ENCODE peak calls at places on chromosomes 13 and 19, in six cellular contexts. One of them, this sample, is unnamed.

GRCh38 chr13:42626461-42626860 is 52.5 kb downstream of the TNFSF11 start:
- DNase-seq in mesendoderm: no peak
- DNase-seq in neuronal stem cell: no peak
- DNase-seq in IMR-90: no peak
- DNase-seq in H9: no peak
- DNase-seq in H1: no peak
- DNase-seq in this sample: no peak

GRCh38 chr19:10854350-10855089 is 6.3 kb downstream of the C19orf38 start:
- DNase-seq in mesendoderm: no peak
- DNase-seq in H1: no peak
- DNase-seq in neuronal stem cell: no peak
- DNase-seq in IMR-90: no peak
- DNase-seq in H9: no peak
- DNase-seq in this sample: no peak

GRCh38 chr13:113455384-113455783 is 2.1 kb upstream of the ADPRHL1 start:
- DNase-seq in IMR-90: no peak
- DNase-seq in H1: no peak
- DNase-seq in neuronal stem cell: no peak
- DNase-seq in mesendoderm: no peak
- DNase-seq in H9: no peak
- DNase-seq in this sample: no peak

GRCh38 chr13:20553309-20553708 is 13.6 kb upstream of the IFT88 start:
- DNase-seq in IMR-90: no peak
- DNase-seq in neuronal stem cell: no peak
- DNase-seq in H9: no peak
- DNase-seq in mesendoderm: no peak
- DNase-seq in H1: no peak
- DNase-seq in this sample: no peak

GRCh38 chr13:41610426-41610825 is 153.1 kb downstream of the RGCC start:
- DNase-seq in IMR-90: peak; percentile 97
- DNase-seq in H1: no peak
- DNase-seq in neuronal stem cell: no peak
- DNase-seq in mesendoderm: no peak
- DNase-seq in H9: no peak
- DNase-seq in this sample: no peak

GRCh38 chr13:51767100-51767499 is 36.9 kb downstream of the DHRS12 start:
- DNase-seq in IMR-90: no peak
- DNase-seq in mesendoderm: peak; percentile 62
- DNase-seq in H1: no peak
- DNase-seq in H9: peak; percentile 65
- DNase-seq in neuronal stem cell: no peak
- DNase-seq in this sample: no peak

GRCh38 chr13:72788831-72789230 is 6.9 kb downstream of the PIBF1 start:
- DNase-seq in mesendoderm: no peak
- DNase-seq in H9: no peak
- DNase-seq in H1: no peak
- DNase-seq in IMR-90: no peak
- DNase-seq in neuronal stem cell: no peak
- DNase-seq in this sample: no peak

GRCh38 chr13:41200126-41200525 is 5.8 kb upstream of the KBTBD7 start:
- DNase-seq in H1: no peak
- DNase-seq in IMR-90: no peak
- DNase-seq in mesendoderm: no peak
- DNase-seq in H9: no peak
- DNase-seq in neuronal stem cell: no peak
- DNase-seq in this sample: no peak

GRCh38 chr13:27919934-27920676 is at the start of gene PDX1:
- DNase-seq in H9: peak; percentile 80
- DNase-seq in mesendoderm: peak; percentile 71
- DNase-seq in H1: peak; percentile 81
- DNase-seq in neuronal stem cell: peak; percentile 48
- DNase-seq in IMR-90: no peak
- DNase-seq in this sample: no peak

GRCh38 chr19:34066007-34066656 is 106.2 kb upstream of the LSM14A start:
- DNase-seq in H9: no peak
- DNase-seq in neuronal stem cell: no peak
- DNase-seq in IMR-90: no peak
- DNase-seq in H1: no peak
- DNase-seq in mesendoderm: no peak
- DNase-seq in this sample: no peak

GRCh38 chr19:42306646-42307045 is 4.2 kb upstream of the PAFAH1B3 start:
- DNase-seq in IMR-90: no peak
- DNase-seq in mesendoderm: peak; percentile 46
- DNase-seq in H9: peak; percentile 70
- DNase-seq in H1: peak; percentile 59
- DNase-seq in neuronal stem cell: no peak
- DNase-seq in this sample: no peak

GRCh38 chr19:10517760-10518443 is 655 bp upstream of the S1PR5 start:
- DNase-seq in IMR-90: peak; percentile 15
- DNase-seq in neuronal stem cell: no peak
- DNase-seq in H9: peak; percentile 77
- DNase-seq in mesendoderm: peak; percentile 71
- DNase-seq in H1: peak; percentile 87
- DNase-seq in this sample: peak; percentile 80

GRCh38 chr13:73608731-73609485 is 525.3 kb downstream of the KLF12 start:
- DNase-seq in IMR-90: no peak
- DNase-seq in H1: no peak
- DNase-seq in mesendoderm: no peak
- DNase-seq in neuronal stem cell: no peak
- DNase-seq in H9: no peak
- DNase-seq in this sample: no peak

GRCh38 chr19:38268539-38268938 is 4.2 kb downstream of the SPINT2 start:
- DNase-seq in IMR-90: no peak
- DNase-seq in H9: no peak
- DNase-seq in mesendoderm: no peak
- DNase-seq in neuronal stem cell: no peak
- DNase-seq in H1: no peak
- DNase-seq in this sample: no peak

GRCh38 chr13:98536729-98537128 is 40.2 kb downstream of the STK24 start:
- DNase-seq in neuronal stem cell: no peak
- DNase-seq in IMR-90: no peak
- DNase-seq in H1: no peak
- DNase-seq in H9: no peak
- DNase-seq in mesendoderm: no peak
- DNase-seq in this sample: no peak

GRCh38 chr13:69168436-69168835 is 939.2 kb upstream of the ATXN8OS start:
- DNase-seq in H1: no peak
- DNase-seq in mesendoderm: no peak
- DNase-seq in H9: no peak
- DNase-seq in IMR-90: no peak
- DNase-seq in neuronal stem cell: no peak
- DNase-seq in this sample: no peak

GRCh38 chr19:13796301-13797057 is 1.2 kb downstream of the ZSWIM4 start:
- DNase-seq in IMR-90: peak; percentile 98
- DNase-seq in H1: peak; percentile 62
- DNase-seq in H9: peak; percentile 74
- DNase-seq in neuronal stem cell: no peak
- DNase-seq in mesendoderm: peak; percentile 46
- DNase-seq in this sample: peak; percentile 97

GRCh38 chr13:43911283-43911682 is 31.6 kb downstream of the LACC1 start:
- DNase-seq in IMR-90: no peak
- DNase-seq in H9: no peak
- DNase-seq in mesendoderm: no peak
- DNase-seq in H1: no peak
- DNase-seq in neuronal stem cell: no peak
- DNase-seq in this sample: no peak

GRCh38 chr13:60165391-60166099 is 1.8 kb upstream of the DIAPH3 start:
- DNase-seq in neuronal stem cell: no peak
- DNase-seq in H9: no peak
- DNase-seq in H1: no peak
- DNase-seq in mesendoderm: peak; percentile 96
- DNase-seq in IMR-90: peak; percentile 75
- DNase-seq in this sample: no peak

GRCh38 chr19:18433039-18433691 is 4.8 kb downstream of the ISYNA1 start:
- DNase-seq in IMR-90: no peak
- DNase-seq in H1: peak; percentile 73
- DNase-seq in H9: peak; percentile 63
- DNase-seq in neuronal stem cell: no peak
- DNase-seq in mesendoderm: peak; percentile 56
- DNase-seq in this sample: peak; percentile 50

GRCh38 chr13:37565425-37565824 is 33.1 kb downstream of the POSTN start:
- DNase-seq in H1: no peak
- DNase-seq in neuronal stem cell: no peak
- DNase-seq in mesendoderm: no peak
- DNase-seq in IMR-90: no peak
- DNase-seq in H9: no peak
- DNase-seq in this sample: no peak

GRCh38 chr13:112074139-112074710 is 7.3 kb downstream of the SOX1 start:
- DNase-seq in mesendoderm: no peak
- DNase-seq in H1: no peak
- DNase-seq in neuronal stem cell: no peak
- DNase-seq in H9: no peak
- DNase-seq in IMR-90: no peak
- DNase-seq in this sample: no peak

GRCh38 chr19:46953955-46954501 is 65.6 kb upstream of the NPAS1 start:
- DNase-seq in H9: no peak
- DNase-seq in H1: no peak
- DNase-seq in mesendoderm: no peak
- DNase-seq in IMR-90: no peak
- DNase-seq in neuronal stem cell: no peak
- DNase-seq in this sample: no peak

GRCh38 chr13:52161193-52161646 is 1.8 kb upstream of the NEK3 start:
- DNase-seq in H9: no peak
- DNase-seq in neuronal stem cell: no peak
- DNase-seq in IMR-90: no peak
- DNase-seq in H1: no peak
- DNase-seq in mesendoderm: no peak
- DNase-seq in this sample: no peak

GRCh38 chr19:38739440-38740251 is 4.6 kb downstream of the CAPN12 start:
- DNase-seq in neuronal stem cell: no peak
- DNase-seq in mesendoderm: no peak
- DNase-seq in IMR-90: no peak
- DNase-seq in H1: no peak
- DNase-seq in H9: no peak
- DNase-seq in this sample: no peak

GRCh38 chr13:21817878-21818277 is 147.0 kb downstream of the FGF9 start:
- DNase-seq in neuronal stem cell: no peak
- DNase-seq in IMR-90: no peak
- DNase-seq in mesendoderm: no peak
- DNase-seq in H1: no peak
- DNase-seq in H9: no peak
- DNase-seq in this sample: no peak

GRCh38 chr19:52734893-52735661 is at the start of gene ZNF611:
- DNase-seq in IMR-90: peak; percentile 88
- DNase-seq in H1: peak; percentile 99
- DNase-seq in mesendoderm: peak; percentile 97
- DNase-seq in neuronal stem cell: peak; percentile 90
- DNase-seq in H9: peak; percentile 97
- DNase-seq in this sample: peak; percentile 94
- H3K18ac ChIP-seq in IMR-90: peak within 1 kb of the TSS; percentile 30
- H3K18ac ChIP-seq in H1: peak within 1 kb of the TSS; percentile 24
- H3K18ac ChIP-seq in mesendoderm: peak within 1 kb of the TSS; percentile 63
- H3K18ac ChIP-seq in neuronal stem cell: peak within 1 kb of the TSS; percentile 80
- H3K18ac ChIP-seq in H9: peak within 1 kb of the TSS; percentile 48
- H3K18ac ChIP-seq in this sample: peak within 1 kb of the TSS; percentile 31

DNA sequence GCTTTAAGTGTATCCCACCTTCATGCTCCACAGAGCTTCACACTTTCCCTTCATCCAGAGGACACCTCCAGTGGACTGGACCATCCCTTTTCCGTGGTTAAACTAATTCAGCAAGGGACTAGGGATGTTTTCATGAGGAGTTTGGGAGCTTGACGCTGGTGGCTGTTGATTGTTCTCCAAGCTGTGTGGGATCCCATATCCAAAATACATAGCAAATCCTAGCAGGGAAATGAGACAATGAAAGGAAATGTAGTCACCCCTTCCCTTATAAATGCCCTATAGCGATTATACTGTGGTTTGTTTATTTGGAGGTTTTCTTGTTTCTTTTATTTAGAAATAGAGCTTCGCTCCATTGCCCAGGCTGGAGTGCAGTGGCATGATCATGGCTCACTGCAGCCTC is 31.6 kb upstream of the DPRX start:
- DNase-seq in mesendoderm: no peak
- DNase-seq in H9: no peak
- DNase-seq in neuronal stem cell: no peak
- DNase-seq in IMR-90: no peak
- DNase-seq in H1: no peak
- DNase-seq in this sample: no peak
- H3K79me1 ChIP-seq in mesendoderm: no peaks in the 10 kb centered on the region
- H3K79me1 ChIP-seq in H9: no peaks in the 10 kb centered on the region
- H3K79me1 ChIP-seq in neuronal stem cell: no peaks in the 10 kb centered on the region
- H3K79me1 ChIP-seq in IMR-90: no peaks in the 10 kb centered on the region
- H3K79me1 ChIP-seq in H1: no peaks in the 10 kb centered on the region
- H3K79me1 ChIP-seq in this sample: no peaks in the 10 kb centered on the region

DNA sequence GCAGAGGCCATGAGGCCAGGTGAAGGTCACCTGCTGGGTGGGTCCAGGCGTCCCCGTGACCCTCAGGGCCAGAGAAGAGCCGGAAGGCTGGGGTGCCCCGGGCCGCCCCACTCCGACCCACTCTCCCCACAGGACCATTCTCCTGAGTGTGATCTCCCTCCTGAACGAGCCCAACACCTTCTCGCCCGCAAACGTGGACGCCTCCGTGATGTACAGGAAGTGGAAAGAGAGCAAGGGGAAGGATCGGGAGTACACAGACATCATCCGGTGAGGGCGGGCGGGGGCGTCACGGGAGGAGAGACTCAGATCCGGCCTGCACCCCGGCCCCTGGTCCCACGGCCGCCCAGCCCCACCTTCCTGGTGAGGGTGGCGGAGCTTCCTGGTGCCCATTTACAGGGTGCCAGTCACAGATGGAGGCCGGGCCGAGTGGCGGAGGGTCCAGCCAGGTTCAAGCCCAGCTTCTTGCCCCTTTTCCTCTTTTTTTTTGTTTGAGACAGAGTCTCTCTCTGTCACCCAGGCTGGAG is 5.4 kb downstream of the CDC34 start:
- DNase-seq in H9: no peak
- DNase-seq in mesendoderm: no peak
- DNase-seq in IMR-90: no peak
- DNase-seq in H1: no peak
- DNase-seq in neuronal stem cell: no peak
- DNase-seq in this sample: no peak
- H3K18ac ChIP-seq in H9: no peak overlapping the region
- H3K18ac ChIP-seq in mesendoderm: no peak overlapping the region
- H3K18ac ChIP-seq in IMR-90: no peak overlapping the region
- H3K18ac ChIP-seq in H1: no peak overlapping the region
- H3K18ac ChIP-seq in neuronal stem cell: no peak overlapping the region
- H3K18ac ChIP-seq in this sample: no peak overlapping the region

GRCh38 chr13:30113531-30113930 is 193.8 kb downstream of the KATNAL1 start:
- DNase-seq in neuronal stem cell: no peak
- DNase-seq in mesendoderm: no peak
- DNase-seq in H9: no peak
- DNase-seq in IMR-90: no peak
- DNase-seq in H1: no peak
- DNase-seq in this sample: no peak

GRCh38 chr13:30113983-30114491 is 193.3 kb downstream of the KATNAL1 start:
- DNase-seq in IMR-90: no peak
- DNase-seq in H9: peak; percentile 32
- DNase-seq in neuronal stem cell: no peak
- DNase-seq in mesendoderm: peak; percentile 49
- DNase-seq in H1: peak; percentile 49
- DNase-seq in this sample: no peak

GRCh38 chr13:30114586-30115256 is 192.6 kb downstream of the KATNAL1 start:
- DNase-seq in neuronal stem cell: peak; percentile 85
- DNase-seq in mesendoderm: peak; percentile 92
- DNase-seq in IMR-90: peak; percentile 82
- DNase-seq in H9: peak; percentile 92
- DNase-seq in H1: peak; percentile 99
- DNase-seq in this sample: peak; percentile 79

GRCh38 chr13:30116379-30116778 is 191.0 kb downstream of the KATNAL1 start:
- DNase-seq in IMR-90: no peak
- DNase-seq in H9: no peak
- DNase-seq in mesendoderm: no peak
- DNase-seq in neuronal stem cell: no peak
- DNase-seq in H1: no peak
- DNase-seq in this sample: no peak

GRCh38 chr13:30115257-30115600 is 192.1 kb downstream of the KATNAL1 start:
- DNase-seq in H1: no peak
- DNase-seq in neuronal stem cell: no peak
- DNase-seq in H9: no peak
- DNase-seq in mesendoderm: no peak
- DNase-seq in IMR-90: no peak
- DNase-seq in this sample: no peak
- H3K79me1 ChIP-seq in H1: no peaks in the 10 kb centered on the region
- H3K79me1 ChIP-seq in neuronal stem cell: no peaks in the 10 kb centered on the region
- H3K79me1 ChIP-seq in H9: no peaks in the 10 kb centered on the region
- H3K79me1 ChIP-seq in mesendoderm: no peaks in the 10 kb centered on the region
- H3K79me1 ChIP-seq in IMR-90: no peaks in the 10 kb centered on the region
- H3K79me1 ChIP-seq in this sample: no peaks in the 10 kb centered on the region

This sample was measured in mesenchymal stem cell.